ENCODE peak calls at places on chromosomes 12 and 14, in ten cellular contexts. One of them, this sample, is unnamed.
A peak's percentile ranks its signal among the peaks of the same experiment; 100 is the strongest.

GRCh38 chr12:54338682-54339296 is 13.9 kb downstream of the COPZ1 start:
- DNase-seq in prostate gland: no peak
- DNase-seq in AG09319: no peak
- DNase-seq in uterus: peak; percentile 65
- DNase-seq in GM13976: no peak
- DNase-seq in astrocyte: peak; percentile 74
- DNase-seq in tibial nerve: no peak
- DNase-seq in neural crest cell: no peak
- DNase-seq in thoracic aorta: no peak
- DNase-seq in cardiac muscle cell: peak; percentile 74
- DNase-seq in this sample: no peak

GRCh38 chr14:92984082-92984788 is 61.3 kb downstream of the CHGA start:
- DNase-seq in cardiac muscle cell: no peak
- DNase-seq in neural crest cell: no peak
- DNase-seq in astrocyte: no peak
- DNase-seq in tibial nerve: no peak
- DNase-seq in uterus: no peak
- DNase-seq in AG09319: no peak
- DNase-seq in GM13976: no peak
- DNase-seq in thoracic aorta: no peak
- DNase-seq in prostate gland: no peak
- DNase-seq in this sample: no peak

GRCh38 chr14:100374891-100375272 is 51.7 kb downstream of the SLC25A47 start:
- DNase-seq in tibial nerve: no peak
- DNase-seq in AG09319: no peak
- DNase-seq in neural crest cell: no peak
- DNase-seq in prostate gland: no peak
- DNase-seq in GM13976: no peak
- DNase-seq in thoracic aorta: no peak
- DNase-seq in uterus: no peak
- DNase-seq in cardiac muscle cell: no peak
- DNase-seq in astrocyte: no peak
- DNase-seq in this sample: no peak

GRCh38 chr12:123966596-123966995 is 6.0 kb downstream of the CCDC92 start:
- DNase-seq in neural crest cell: no peak
- DNase-seq in thoracic aorta: no peak
- DNase-seq in GM13976: no peak
- DNase-seq in tibial nerve: no peak
- DNase-seq in astrocyte: peak; percentile 76
- DNase-seq in AG09319: no peak
- DNase-seq in prostate gland: no peak
- DNase-seq in uterus: no peak
- DNase-seq in cardiac muscle cell: peak; percentile 28
- DNase-seq in this sample: no peak

GRCh38 chr12:85405781-85406522 is 125.9 kb downstream of the ALX1 start:
- DNase-seq in cardiac muscle cell: peak; percentile 87
- DNase-seq in AG09319: peak; percentile 15
- DNase-seq in astrocyte: peak; percentile 80
- DNase-seq in thoracic aorta: no peak
- DNase-seq in uterus: no peak
- DNase-seq in neural crest cell: no peak
- DNase-seq in prostate gland: no peak
- DNase-seq in GM13976: no peak
- DNase-seq in tibial nerve: no peak
- DNase-seq in this sample: no peak

GRCh38 chr12:23493690-23494101 is 455.8 kb downstream of the SOX5 start:
- DNase-seq in neural crest cell: no peak
- DNase-seq in prostate gland: no peak
- DNase-seq in cardiac muscle cell: no peak
- DNase-seq in thoracic aorta: no peak
- DNase-seq in tibial nerve: no peak
- DNase-seq in uterus: no peak
- DNase-seq in astrocyte: no peak
- DNase-seq in GM13976: no peak
- DNase-seq in AG09319: no peak
- DNase-seq in this sample: no peak

GRCh38 chr12:46349253-46349652 is 23.3 kb downstream of the SLC38A2 start:
- DNase-seq in cardiac muscle cell: no peak
- DNase-seq in neural crest cell: no peak
- DNase-seq in GM13976: no peak
- DNase-seq in uterus: no peak
- DNase-seq in thoracic aorta: no peak
- DNase-seq in AG09319: no peak
- DNase-seq in astrocyte: no peak
- DNase-seq in tibial nerve: no peak
- DNase-seq in prostate gland: no peak
- DNase-seq in this sample: no peak

GRCh38 chr12:57152408-57153038 is 5.1 kb upstream of the LRP1-AS start:
- DNase-seq in GM13976: no peak
- DNase-seq in AG09319: no peak
- DNase-seq in uterus: peak; percentile 82
- DNase-seq in prostate gland: no peak
- DNase-seq in thoracic aorta: no peak
- DNase-seq in astrocyte: peak; percentile 60
- DNase-seq in cardiac muscle cell: peak; percentile 66
- DNase-seq in tibial nerve: peak; percentile 78
- DNase-seq in neural crest cell: no peak
- DNase-seq in this sample: no peak

DNA sequence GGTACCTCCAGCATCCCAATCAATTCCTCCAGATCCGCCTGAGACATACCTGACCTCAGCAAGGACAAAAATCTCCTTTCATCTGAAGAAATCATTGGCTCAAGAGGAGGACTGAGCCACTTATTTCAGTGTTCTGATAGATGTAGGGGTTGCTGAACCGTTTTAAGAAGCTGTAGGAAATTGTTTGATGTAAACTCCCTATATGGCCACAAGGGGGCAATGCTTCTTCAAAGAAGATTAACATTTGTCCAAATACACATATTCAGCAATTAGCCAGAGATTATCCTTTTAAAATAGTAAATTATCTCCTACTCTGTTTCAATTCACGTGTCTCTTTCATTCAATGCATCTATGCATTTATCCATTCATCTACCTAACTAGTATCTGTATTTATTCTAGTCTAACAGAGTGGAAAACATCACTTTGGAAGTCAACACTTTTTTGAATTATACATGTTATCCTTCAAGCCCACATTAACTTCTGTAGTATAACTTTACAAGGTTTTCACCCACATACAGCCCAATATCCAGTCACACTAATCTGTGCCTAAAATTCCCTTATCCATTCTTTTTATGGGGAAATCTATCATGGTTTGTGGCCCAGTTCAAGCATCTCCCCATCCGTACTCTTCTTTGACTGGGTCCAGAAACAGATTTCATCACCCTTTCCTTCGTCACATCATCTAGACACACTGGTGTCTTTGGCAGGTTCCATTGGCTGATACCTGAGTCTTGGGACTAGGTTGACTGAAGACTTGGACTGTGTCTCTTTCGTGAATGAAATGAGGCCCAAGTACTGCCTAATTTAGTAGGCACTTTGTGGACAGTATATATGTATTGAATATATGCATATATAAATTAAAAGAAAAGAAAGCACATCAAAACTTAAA is 411.0 kb upstream of the OR4E1 start:
- DNase-seq in tibial nerve: peak; percentile 64
- DNase-seq in AG09319: peak; percentile 11
- DNase-seq in cardiac muscle cell: peak; percentile 71
- DNase-seq in prostate gland: peak; percentile 13
- DNase-seq in uterus: peak; percentile 38
- DNase-seq in GM13976: peak; percentile 49
- DNase-seq in thoracic aorta: no peak
- DNase-seq in astrocyte: peak; percentile 20
- DNase-seq in neural crest cell: peak; percentile 2
- DNase-seq in this sample: no peak
- TF ChIP-seq CTCF in tibial nerve: peak; percentile 68
- TF ChIP-seq CTCF in AG09319: peak; percentile 65
- TF ChIP-seq CTCF in cardiac muscle cell: peak; percentile 72
- TF ChIP-seq CTCF in prostate gland: peak; percentile 60
- TF ChIP-seq CTCF in uterus: peak; percentile 68
- TF ChIP-seq CTCF in GM13976: peak; percentile 49
- TF ChIP-seq CTCF in thoracic aorta: peak; percentile 48
- TF ChIP-seq CTCF in astrocyte: peak; percentile 82
- TF ChIP-seq CTCF in neural crest cell: peak; percentile 83
- TF ChIP-seq CTCF in this sample: peak; percentile 64

DNA sequence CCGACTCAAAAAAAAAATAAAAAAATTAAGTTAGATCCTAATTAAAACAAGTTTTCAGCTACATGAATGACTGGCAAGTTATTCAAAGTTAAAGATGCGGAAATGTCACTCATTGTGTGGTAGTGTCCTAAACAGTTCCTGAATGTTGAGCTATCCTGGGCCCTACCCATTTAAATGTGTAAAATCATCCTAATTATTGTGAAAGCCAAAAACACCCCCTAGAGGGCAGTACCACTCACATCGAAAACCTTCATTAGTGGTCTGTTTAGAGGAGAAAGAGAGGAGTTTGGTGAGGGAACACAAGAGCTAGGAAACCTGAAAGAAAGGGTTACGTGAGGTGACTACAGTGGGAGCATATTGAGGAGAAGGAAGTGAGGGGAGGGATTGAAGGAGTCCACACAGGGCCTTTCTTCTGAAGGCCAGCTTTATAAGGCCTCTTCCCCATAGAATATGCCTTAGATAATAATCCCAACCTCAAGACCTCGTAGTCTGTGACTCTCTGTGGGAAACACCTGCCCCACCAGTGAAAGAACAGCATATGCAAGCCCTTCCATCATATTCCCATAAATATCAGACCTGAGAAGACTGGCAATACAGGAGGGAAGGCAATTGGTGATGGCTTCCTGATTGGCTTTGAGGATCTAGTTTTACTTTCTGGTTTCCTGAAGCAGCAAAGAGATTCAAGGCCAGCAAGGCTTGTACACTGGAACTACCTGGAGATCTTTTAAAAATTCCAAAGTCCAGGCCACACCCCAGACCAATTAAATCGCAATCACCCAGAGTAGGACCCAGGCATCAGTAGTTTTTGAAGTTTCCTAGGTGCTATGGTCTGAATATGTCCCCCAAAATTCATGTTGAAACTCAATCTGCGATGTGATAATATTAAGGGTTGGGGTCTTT is 2.7 kb upstream of the TEP1 start:
- DNase-seq in astrocyte: peak; percentile 28
- DNase-seq in GM13976: peak; percentile 54
- DNase-seq in cardiac muscle cell: peak; percentile 73
- DNase-seq in neural crest cell: peak; percentile 17
- DNase-seq in thoracic aorta: no peak
- DNase-seq in AG09319: no peak
- DNase-seq in uterus: peak; percentile 22
- DNase-seq in tibial nerve: peak; percentile 59
- DNase-seq in prostate gland: no peak
- DNase-seq in this sample: no peak
- TF ChIP-seq CTCF in astrocyte: peak; percentile 71
- TF ChIP-seq CTCF in GM13976: peak; percentile 12
- TF ChIP-seq CTCF in cardiac muscle cell: peak; percentile 71
- TF ChIP-seq CTCF in neural crest cell: peak; percentile 67
- TF ChIP-seq CTCF in thoracic aorta: peak; percentile 62
- TF ChIP-seq CTCF in AG09319: peak; percentile 65
- TF ChIP-seq CTCF in uterus: peak; percentile 39
- TF ChIP-seq CTCF in tibial nerve: peak; percentile 52
- TF ChIP-seq CTCF in prostate gland: peak; percentile 39
- TF ChIP-seq CTCF in this sample: peak; percentile 68

DNA sequence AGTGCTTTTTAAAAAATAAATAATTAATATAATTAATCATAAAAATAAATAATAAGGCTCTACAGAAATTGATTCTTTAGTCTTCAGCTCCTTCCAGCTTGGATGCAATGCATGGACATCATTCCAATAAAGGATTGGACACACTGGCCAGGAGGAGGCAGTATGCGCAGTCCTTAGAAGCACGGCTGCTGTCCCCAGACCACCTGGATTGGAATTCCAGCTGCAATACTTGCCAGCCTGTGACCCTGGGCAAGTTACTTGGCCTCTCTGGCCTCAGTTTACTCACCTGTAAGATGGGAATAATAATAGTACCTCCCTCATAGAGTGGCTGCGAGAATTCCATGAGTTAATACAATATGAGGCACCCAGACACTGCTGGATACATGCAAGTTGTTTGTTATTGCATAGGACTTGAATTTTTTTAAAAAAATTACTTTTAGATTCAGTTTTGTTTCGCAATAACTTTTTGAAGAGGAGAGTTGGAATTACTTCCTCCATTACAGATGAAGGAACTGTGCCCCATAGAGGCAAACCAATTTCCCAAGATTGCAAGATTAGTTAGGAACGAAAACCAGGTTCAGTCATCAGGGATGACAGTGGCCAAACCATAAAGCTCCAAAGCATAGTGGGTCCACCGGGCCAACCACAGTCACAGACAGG is 12.2 kb downstream of the RPH3A start:
- DNase-seq in GM13976: no peak
- DNase-seq in cardiac muscle cell: no peak
- DNase-seq in thoracic aorta: no peak
- DNase-seq in AG09319: no peak
- DNase-seq in uterus: no peak
- DNase-seq in tibial nerve: no peak
- DNase-seq in prostate gland: no peak
- DNase-seq in neural crest cell: no peak
- DNase-seq in astrocyte: no peak
- DNase-seq in this sample: no peak
- TF ChIP-seq CTCF in GM13976: no peak
- TF ChIP-seq CTCF in cardiac muscle cell: no peak
- TF ChIP-seq CTCF in thoracic aorta: no peak
- TF ChIP-seq CTCF in AG09319: no peak
- TF ChIP-seq CTCF in uterus: no peak
- TF ChIP-seq CTCF in tibial nerve: no peak
- TF ChIP-seq CTCF in prostate gland: no peak
- TF ChIP-seq CTCF in neural crest cell: no peak
- TF ChIP-seq CTCF in astrocyte: no peak
- TF ChIP-seq CTCF in this sample: no peak

GRCh38 chr12:111792155-111792876 is 25.6 kb downstream of the ALDH2 start:
- DNase-seq in neural crest cell: no peak
- DNase-seq in prostate gland: no peak
- DNase-seq in tibial nerve: peak; percentile 45
- DNase-seq in GM13976: no peak
- DNase-seq in astrocyte: no peak
- DNase-seq in uterus: peak; percentile 67
- DNase-seq in AG09319: no peak
- DNase-seq in thoracic aorta: no peak
- DNase-seq in cardiac muscle cell: peak; percentile 50
- DNase-seq in this sample: no peak
- TF ChIP-seq CTCF in neural crest cell: no peak
- TF ChIP-seq CTCF in prostate gland: no peak
- TF ChIP-seq CTCF in tibial nerve: no peak
- TF ChIP-seq CTCF in GM13976: no peak
- TF ChIP-seq CTCF in astrocyte: no peak
- TF ChIP-seq CTCF in uterus: no peak
- TF ChIP-seq CTCF in AG09319: no peak
- TF ChIP-seq CTCF in thoracic aorta: no peak
- TF ChIP-seq CTCF in cardiac muscle cell: no peak
- TF ChIP-seq CTCF in this sample: no peak

This sample was measured in D721Med.